ENCODE peak calls at places on chromosomes 2 and 18, in six cellular contexts. H is endothelial cell; Z is hippocampal formation; I is kidney epithelial cell; N is stimulated activated CD4-positive, alpha-beta T cell treated with anti-CD3 and anti-CD28 coated beads, TNF-alpha, amount 100 ng/mL, for 24 hours; D is RPMI8226. U is an unnamed sample.

GRCh38 chr2:190405069-190405468 is 3.1 kb upstream of the MFSD6 start:
- DNase-seq in H (no peak), N (no peak), D (no peak), Z (no peak), I (no peak), U (no peak)

GRCh38 chr2:118115761-118116160 is 27.5 kb downstream of the INSIG2 start:
- DNase-seq in N (no peak), I (no peak), D (no peak), H (no peak), Z (no peak), U (no peak)

GRCh38 chr2:235634435-235635152 is 140.8 kb downstream of the AGAP1 start:
- DNase-seq in N (no peak), I (no peak), Z (no peak), H (no peak), D (no peak), U (no peak)

GRCh38 chr18:62436636-62437519 is 85.9 kb upstream of the ZCCHC2 start:
- DNase-seq in Z (no peak), H (no peak), D (no peak), I (no peak), N (no peak), U (no peak)

GRCh38 chr2:239275037-239275685 is 125.7 kb downstream of the HDAC4 start:
- DNase-seq in H (no peak), I (peak; percentile 91), N (peak; percentile 75), Z (no peak), D (no peak), U (peak; percentile 92)

GRCh38 chr2:199463000-199463692 is 5.4 kb upstream of the SATB2 start:
- DNase-seq in I (no peak), N (no peak), D (peak; percentile 71), Z (no peak), H (peak; percentile 93), U (no peak)

GRCh38 chr18:33802955-33803354 is 224.9 kb downstream of the ASXL3 start:
- DNase-seq in I (no peak), D (peak; percentile 98), Z (no peak), N (no peak), H (no peak), U (no peak)

GRCh38 chr2:107525420-107525819 is 301.3 kb upstream of the RGPD4 start:
- DNase-seq in I (no peak), D (no peak), N (no peak), Z (no peak), H (no peak), U (no peak)

GRCh38 chr2:47715552-47715951 is 67.4 kb upstream of the MSH6 start:
- DNase-seq in I (no peak), Z (no peak), H (no peak), D (no peak), N (no peak), U (no peak)

GRCh38 chr2:120177011-120177621 is 46.1 kb downstream of the TMEM185B start:
- DNase-seq in I (no peak), N (peak; percentile 56), H (no peak), D (peak; percentile 76), Z (no peak), U (no peak)

GRCh38 chr2:74548919-74549684 is 4.6 kb downstream of the LOXL3 start:
- DNase-seq in H (peak; percentile 34), D (peak; percentile 58), I (no peak), Z (no peak), N (no peak), U (no peak)

GRCh38 chr2:17643031-17643615 is 102.6 kb downstream of the VSNL1 start:
- DNase-seq in Z (peak; percentile 9), I (peak; percentile 95), H (no peak), N (no peak), D (no peak), U (peak; percentile 94)

GRCh38 chr2:72765997-72766609 is 59.7 kb downstream of the EXOC6B start:
- DNase-seq in H (no peak), Z (no peak), D (no peak), N (no peak), I (no peak), U (no peak)

GRCh38 chr18:27073404-27073830 is 111.7 kb downstream of the CHST9 start:
- DNase-seq in I (no peak), N (no peak), H (no peak), Z (no peak), D (peak; percentile 88), U (no peak)

GRCh38 chr2:55311444-55311870 is 42.4 kb upstream of the MTIF2 start:
- DNase-seq in N (peak; percentile 8), D (no peak), H (no peak), I (peak; percentile 12), Z (no peak), U (peak; percentile 10)

GRCh38 chr18:4549164-4549920 is 94.2 kb upstream of the DLGAP1 start:
- DNase-seq in Z (no peak), N (no peak), D (no peak), H (no peak), I (no peak), U (no peak)

GRCh38 chr2:128288781-128289180 is 29.9 kb downstream of the HS6ST1 start:
- DNase-seq in I (no peak), D (no peak), N (no peak), Z (no peak), H (no peak), U (no peak)

GRCh38 chr2:130846686-130847375 is 10.1 kb downstream of the ARHGEF4 start:
- DNase-seq in N (no peak), Z (no peak), D (no peak), I (no peak), H (no peak), U (peak; percentile 17)

GRCh38 chr2:174350018-174350417 is 15.3 kb downstream of the SP9 start:
- DNase-seq in I (no peak), H (no peak), Z (no peak), D (no peak), N (no peak), U (no peak)

GRCh38 chr2:46229134-46230063 is 67.8 kb upstream of the EPAS1 start:
- DNase-seq in N (peak; percentile 15), H (no peak), I (peak; percentile 84), D (no peak), Z (no peak), U (peak; percentile 76)

GRCh38 chr2:109510136-109511028 is 103.4 kb downstream of the SEPTIN10 start:
- DNase-seq in I (peak; percentile 23), N (peak; percentile 65), H (peak; percentile 77), Z (peak; percentile 50), D (peak; percentile 86), U (peak; percentile 19)

GRCh38 chr2:174970092-174970491 is 35.1 kb downstream of the CHN1 start:
- DNase-seq in H (no peak), D (no peak), Z (no peak), I (no peak), N (no peak), U (no peak)

GRCh38 chr2:42935692-42936631 is 143.6 kb upstream of the HAAO start:
- DNase-seq in Z (no peak), D (no peak), N (no peak), H (no peak), I (no peak), U (no peak)

GRCh38 chr2:101147062-101147461 is 4.1 kb downstream of the TBC1D8 start:
- DNase-seq in N (no peak), H (no peak), Z (no peak), I (no peak), D (no peak), U (no peak)

GRCh38 chr2:21819475-21819874 is 695.7 kb downstream of the TDRD15 start:
- DNase-seq in H (no peak), Z (no peak), D (no peak), I (no peak), N (no peak), U (peak; percentile 36)

GRCh38 chr2:236404346-236404745 is 140.1 kb upstream of the ASB18 start:
- DNase-seq in H (no peak), D (no peak), I (no peak), Z (no peak), N (no peak), U (no peak)

GRCh38 chr2:9099341-9099751 is 95.9 kb upstream of the MBOAT2 start:
- DNase-seq in N (no peak), H (no peak), I (peak; percentile 71), Z (no peak), D (no peak), U (no peak)

GRCh38 chr2:165593081-165593480 is 123.6 kb downstream of the CSRNP3 start:
- DNase-seq in H (no peak), Z (no peak), D (no peak), I (no peak), N (no peak), U (no peak)

GRCh38 chr2:221235941-221236340 is 336.2 kb downstream of the EPHA4 start:
- DNase-seq in Z (no peak), D (no peak), H (no peak), N (no peak), I (no peak), U (no peak)

GRCh38 chr2:207483477-207483876 is 46.3 kb upstream of the CREB1 start:
- DNase-seq in N (no peak), H (no peak), Z (no peak), D (no peak), I (no peak), U (no peak)

GRCh38 chr2:27566628-27567027 is 16.2 kb upstream of the ZNF512 start:
- DNase-seq in I (peak; percentile 65), N (no peak), H (no peak), D (no peak), Z (no peak), U (peak; percentile 73)

GRCh38 chr2:203533696-203534471 is 1.2 kb downstream of the RAPH1 start:
- DNase-seq in I (no peak), Z (no peak), H (no peak), N (no peak), D (peak; percentile 40), U (no peak)

GRCh38 chr18:45014047-45014501 is 333.4 kb downstream of the SETBP1 start:
- DNase-seq in I (peak; percentile 68), N (no peak), H (no peak), D (no peak), Z (no peak), U (peak; percentile 77)

GRCh38 chr18:25349926-25350560 is 1.9 kb downstream of the ZNF521 start:
- DNase-seq in Z (no peak), D (no peak), I (no peak), H (peak; percentile 38), N (no peak), U (no peak)

GRCh38 chr18:75201273-75201898 is 7.6 kb downstream of the PTGR3 start:
- DNase-seq in I (no peak), N (no peak), D (no peak), H (no peak), Z (no peak), U (no peak)

GRCh38 chr2:196336206-196336605 is 164.8 kb upstream of the STK17B start:
- DNase-seq in N (no peak), D (no peak), Z (no peak), I (no peak), H (no peak), U (no peak)

GRCh38 chr2:98308068-98308467 is 38.2 kb upstream of the CNGA3 start:
- DNase-seq in I (no peak), N (no peak), Z (no peak), H (no peak), D (no peak), U (no peak)

GRCh38 chr18:42028232-42028832 is 73.3 kb downstream of the PIK3C3 start:
- DNase-seq in I (no peak), H (peak; percentile 38), Z (peak; percentile 47), D (peak; percentile 31), N (peak; percentile 3), U (peak; percentile 9)

GRCh38 chr2:1605102-1605501 is 139.2 kb downstream of the PXDN start:
- DNase-seq in D (no peak), H (no peak), I (no peak), Z (no peak), N (no peak), U (no peak)

GRCh38 chr2:23624378-23624777 is 239.4 kb downstream of the KLHL29 start:
- DNase-seq in Z (no peak), D (peak; percentile 49), H (no peak), N (peak; percentile 2), I (no peak), U (no peak)

U was measured in non-pigmented ciliary epithelial cell.